ENCODE peak calls at places on chromosomes 5 and 9, in eight cellular contexts. E is HCEC 1CT; Z is uterus; P is astrocyte; A is T-helper 17 cell; U is ELR; L is CD8-positive, alpha-beta T cell; S is kidney tubule cell. I is an unnamed sample.

GRCh38 chr9:114805670-114806551 is at the start of gene TNFSF15:
- DNase-seq in E (no peak), Z (no peak), P (peak; percentile 40), A (no peak), U (peak; percentile 5), L (no peak), S (peak; percentile 77), I (no peak)

GRCh38 chr9:3191715-3192114 is 334.1 kb downstream of the RFX3 start:
- DNase-seq in E (no peak), Z (no peak), P (no peak), A (no peak), U (no peak), L (no peak), S (no peak), I (no peak)

GRCh38 chr5:149608936-149609502 is 27.7 kb downstream of the ARHGEF37 start:
- DNase-seq in E (no peak), Z (no peak), P (no peak), A (no peak), U (no peak), L (no peak), S (no peak), I (no peak)

GRCh38 chr9:132169672-132170392 is 8.0 kb downstream of the NTNG2 start:
- DNase-seq in E (peak; percentile 57), Z (no peak), P (peak; percentile 22), A (peak; percentile 60), U (peak; percentile 64), L (peak; percentile 74), S (peak; percentile 59), I (peak; percentile 51)

GRCh38 chr5:79495311-79495710 is 18.6 kb downstream of the HOMER1 start:
- DNase-seq in E (peak; percentile 13), Z (no peak), P (peak; percentile 47), A (no peak), U (peak; percentile 19), L (no peak), S (peak; percentile 77), I (peak; percentile 73)

GRCh38 chr5:171316258-171317121 is 7.4 kb downstream of the TLX3 start:
- DNase-seq in E (no peak), Z (no peak), P (no peak), A (no peak), U (no peak), L (no peak), S (no peak), I (no peak)

GRCh38 chr9:135522137-135522877 is 1.1 kb downstream of the LCN1 start:
- DNase-seq in E (no peak), Z (no peak), P (no peak), A (no peak), U (no peak), L (peak; percentile 23), S (no peak), I (no peak)

GRCh38 chr5:40490464-40491083 is 189.1 kb upstream of the PTGER4 start:
- DNase-seq in E (no peak), Z (no peak), P (no peak), A (no peak), U (no peak), L (no peak), S (peak; percentile 4), I (peak; percentile 40)

GRCh38 chr5:104179057-104179456 is 616.5 kb upstream of the NUDT12 start:
- DNase-seq in E (peak; percentile 73), Z (no peak), P (peak; percentile 9), A (no peak), U (peak; percentile 75), L (no peak), S (peak; percentile 64), I (peak; percentile 62)

GRCh38 chr9:131668439-131669233 is 71.2 kb downstream of the RAPGEF1 start:
- DNase-seq in E (peak; percentile 85), Z (no peak), P (peak; percentile 86), A (peak; percentile 46), U (peak; percentile 86), L (peak; percentile 78), S (peak; percentile 70), I (peak; percentile 92)

GRCh38 chr5:96067902-96068614 is 106.4 kb upstream of the ELL2 start:
- DNase-seq in E (peak; percentile 95), Z (no peak), P (peak; percentile 96), A (no peak), U (peak; percentile 97), L (no peak), S (peak; percentile 98), I (peak; percentile 98)

GRCh38 chr5:26003966-26004365 is 1034.4 kb downstream of the CDH9 start:
- DNase-seq in E (no peak), Z (no peak), P (no peak), A (no peak), U (no peak), L (no peak), S (no peak), I (no peak)

GRCh38 chr5:150781706-150782614 is 3.4 kb downstream of the SMIM3 start:
- DNase-seq in E (peak; percentile 99), Z (peak; percentile 62), P (peak; percentile 99), A (no peak), U (peak; percentile 93), L (no peak), S (peak; percentile 39), I (peak; percentile 99)

GRCh38 chr9:97705354-97705950 is 8.3 kb upstream of the XPA start:
- DNase-seq in E (no peak), Z (no peak), P (peak; percentile 74), A (no peak), U (peak; percentile 25), L (no peak), S (peak; percentile 29), I (peak; percentile 57)

GRCh38 chr9:86792136-86792535 is 155.2 kb downstream of the GAS1 start:
- DNase-seq in E (peak; percentile 37), Z (no peak), P (peak; percentile 25), A (no peak), U (peak; percentile 66), L (no peak), S (peak; percentile 87), I (peak; percentile 89)

GRCh38 chr9:87801013-87801412 is 75.1 kb downstream of the CTSL start:
- DNase-seq in E (no peak), Z (no peak), P (no peak), A (no peak), U (no peak), L (no peak), S (no peak), I (no peak)

I was measured in M059J.